ENCODE peak calls at places on chromosomes 3 and 15, in ten cellular contexts. Y is Caki2; K is adrenal gland; W is activated CD8-positive, alpha-beta memory T cell treated with anti-CD3 and anti-CD28 coated beads for 48 hours; C is HS-5; N is HTR-8/SVneo; A is RPMI8226; T is AML-193; I is CD4-positive, alpha-beta T cell; X is iris pigment epithelial cell. O is an unnamed sample.

GRCh38 chr3:49469037-49469875 is 811 bp upstream of the DAG1 start:
- DNase-seq in A (no peak), Y (peak; percentile 12), C (no peak), K (peak; percentile 85), I (no peak), X (peak; percentile 62), W (no peak), N (peak; percentile 76), T (peak; percentile 81), O (peak; percentile 70)

GRCh38 chr3:158354713-158355112 is 216.3 kb upstream of the MLF1 start:
- DNase-seq in N (no peak), T (no peak), A (no peak), Y (no peak), K (no peak), C (no peak), W (no peak), X (no peak), I (no peak), O (no peak)

GRCh38 chr3:38574411-38575278 is 74.8 kb downstream of the SCN5A start:
- DNase-seq in W (no peak), K (no peak), A (no peak), I (no peak), Y (no peak), N (no peak), C (no peak), X (no peak), T (no peak), O (no peak)

GRCh38 chr3:141415959-141416358 is 47.7 kb downstream of the ZBTB38 start:
- DNase-seq in I (no peak), T (no peak), A (no peak), X (no peak), N (no peak), K (no peak), Y (no peak), W (no peak), C (no peak), O (no peak)

GRCh38 chr15:68366314-68366713 is 65.6 kb downstream of the ITGA11 start:
- DNase-seq in N (no peak), W (no peak), K (no peak), I (no peak), C (no peak), T (no peak), Y (no peak), A (no peak), X (no peak), O (no peak)

GRCh38 chr3:60399861-60400845 is 851.1 kb downstream of the FHIT start:
- DNase-seq in Y (no peak), C (peak; percentile 6), N (no peak), X (peak; percentile 9), W (no peak), A (peak; percentile 49), K (no peak), I (no peak), T (peak; percentile 97), O (no peak)

GRCh38 chr3:66778749-66779148 is 219.4 kb upstream of the KBTBD8 start:
- DNase-seq in T (no peak), C (no peak), W (no peak), X (no peak), I (no peak), N (no peak), Y (no peak), K (no peak), A (no peak), O (no peak)

GRCh38 chr15:43370975-43371974 is at the start of the genes TUBGCP4 and ZSCAN29:
- DNase-seq in A (peak; percentile 83), Y (peak; percentile 71), T (peak; percentile 51), C (no peak), N (peak; percentile 96), X (peak; percentile 57), W (peak; percentile 74), I (peak; percentile 63), K (peak; percentile 80), O (peak; percentile 81)

GRCh38 chr3:20060924-20061323 is 20.7 kb downstream of the KAT2B start:
- DNase-seq in W (no peak), N (no peak), C (no peak), A (no peak), I (no peak), Y (no peak), X (peak; percentile 74), K (no peak), T (peak; percentile 80), O (no peak)

GRCh38 chr15:27017168-27017809 is 46.3 kb downstream of the GABRG3 start:
- DNase-seq in X (peak; percentile 34), T (peak; percentile 62), A (peak; percentile 71), Y (peak; percentile 44), K (peak; percentile 33), C (peak; percentile 43), I (no peak), N (no peak), W (peak; percentile 5), O (no peak)

GRCh38 chr15:68844856-68845550 is 24.3 kb upstream of the ANP32A start:
- DNase-seq in A (no peak), N (no peak), T (no peak), I (no peak), Y (no peak), W (no peak), X (no peak), C (no peak), K (no peak), O (no peak)

GRCh38 chr3:14403636-14404395 is 1.4 kb downstream of the SLC6A6 start:
- DNase-seq in I (no peak), K (peak; percentile 78), X (no peak), Y (no peak), W (no peak), A (no peak), C (no peak), T (peak; percentile 83), N (no peak), O (peak; percentile 31)

GRCh38 chr3:52777127-52777958 is at the start of gene ITIH1:
- DNase-seq in Y (no peak), T (no peak), W (no peak), I (no peak), N (no peak), K (no peak), C (no peak), A (no peak), X (no peak), O (no peak)

GRCh38 chr3:71543371-71544016 is 40.0 kb downstream of the FOXP1 start:
- DNase-seq in W (no peak), I (no peak), N (no peak), T (no peak), A (no peak), C (no peak), X (no peak), K (no peak), Y (no peak), O (no peak)

GRCh38 chr15:70892912-70893560 is 410 bp downstream of the LRRC49 start:
- DNase-seq in C (peak; percentile 35), Y (no peak), X (peak; percentile 77), A (peak; percentile 20), I (no peak), W (no peak), K (peak; percentile 29), N (peak; percentile 37), T (no peak), O (peak; percentile 35)

GRCh38 chr15:48966595-48967301 is 3.0 kb upstream of the SHC4 start:
- DNase-seq in Y (no peak), W (no peak), N (no peak), T (peak; percentile 51), X (peak; percentile 82), I (no peak), K (no peak), C (peak; percentile 42), A (no peak), O (no peak)

GRCh38 chr15:90142216-90143175 is 40.2 kb upstream of the IDH2 start:
- DNase-seq in A (no peak), C (no peak), N (no peak), X (no peak), T (no peak), I (no peak), W (no peak), Y (no peak), K (no peak), O (no peak)